ENCODE peak calls at places on chromosomes 2 and 18, in eight cellular contexts. L is body of pancreas; E is H1; B is neuronal stem cell; U is adipocyte; D is left ventricle myocardium inferior; F is CD4-positive, alpha-beta memory T cell; O is thoracic aorta. N is an unnamed sample. For H3K27me3, the result is how much of the 10 kb centered on the place peaks cover.

GRCh38 chr2:6723865-6724571 is 141.7 kb downstream of the CMPK2 start:
- DNase-seq in L (no peak), E (no peak), B (no peak), U (no peak), D (no peak), F (no peak), O (no peak), N (no peak)

GRCh38 chr18:49277395-49278036 is 182.9 kb downstream of the DYM start:
- DNase-seq in L (no peak), E (no peak), B (no peak), U (peak), D (no peak), F (no peak), O (no peak), N (no peak)

GRCh38 chr2:29777164-29777563 is 144.2 kb downstream of the ALK start:
- DNase-seq in L (no peak), E (no peak), B (no peak), U (no peak), D (no peak), F (no peak), O (no peak), N (no peak)

GRCh38 chr2:103401621-103402020 is 639.8 kb downstream of the TMEM182 start:
- DNase-seq in L (no peak), E (peak), B (peak), U (no peak), D (no peak), F (no peak), O (no peak), N (no peak)

GRCh38 chr2:219452361-219453317 is 18.0 kb downstream of the SPEG start:
- DNase-seq in L (no peak), E (no peak), B (no peak), U (peak), D (no peak), F (no peak), O (peak), N (no peak)

GRCh38 chr18:74289137-74289536 is 2.6 kb downstream of the CYB5A start:
- DNase-seq in L (no peak), E (no peak), B (no peak), U (peak), D (no peak), F (no peak), O (no peak), N (no peak)

GRCh38 chr2:73018188-73018825 is 53.2 kb downstream of the SFXN5 start:
- DNase-seq in L (no peak), E (no peak), B (no peak), U (peak), D (no peak), F (no peak), O (no peak), N (no peak)

GRCh38 chr2:41321341-41321740 is 726.5 kb upstream of the PKDCC start:
- DNase-seq in L (no peak), E (no peak), B (no peak), U (no peak), D (no peak), F (no peak), O (no peak), N (no peak)

GRCh38 chr18:10923671-10924070 is 225.7 kb downstream of the PIEZO2 start:
- DNase-seq in L (no peak), E (no peak), B (no peak), U (peak), D (no peak), F (no peak), O (no peak), N (no peak)

GRCh38 chr2:241868661-241869081 is 858 bp upstream of the RTP5 start:
- DNase-seq in L (no peak), E (no peak), B (no peak), U (no peak), D (peak), F (peak), O (no peak), N (no peak)

GRCh38 chr2:222439692-222440091 is 15.3 kb downstream of the SGPP2 start:
- DNase-seq in L (no peak), E (no peak), B (no peak), U (no peak), D (no peak), F (no peak), O (no peak), N (no peak)

DNA sequence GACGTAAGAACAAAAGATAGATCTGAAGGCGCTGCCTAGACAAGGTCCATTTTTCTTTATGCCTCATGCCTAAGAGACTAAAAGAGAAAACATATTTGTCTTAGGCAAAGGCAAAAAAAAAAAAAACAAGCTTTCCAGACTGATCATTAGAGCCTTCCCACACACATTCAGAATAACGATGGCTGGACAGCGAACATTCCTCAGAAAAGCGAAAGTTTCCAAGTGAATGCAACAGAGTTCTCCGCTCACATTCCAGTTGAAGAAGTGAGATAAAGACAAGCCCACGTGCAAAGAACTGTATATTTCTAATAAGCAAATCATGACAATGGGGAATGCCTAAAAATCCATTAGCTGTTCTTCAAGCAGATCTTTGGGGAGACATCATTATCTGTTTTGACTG is 347.9 kb downstream of the METTL4 start:
- DNase-seq in L (no peak), E (no peak), B (peak), U (no peak), D (no peak), F (no peak), O (no peak), N (no peak)
- H3K4me3 ChIP-seq in L (no peak), E (no peak), B (no peak), U (peak), D (peak), F (no peak), O (peak), N (no peak)

GRCh38 chr2:198304859-198305258 is 500.5 kb downstream of the PLCL1 start:
- DNase-seq in L (no peak), E (no peak), B (no peak), U (no peak), D (no peak), F (no peak), O (no peak), N (no peak)
- H3K27me3 ChIP-seq in L (under half), E (under half), B (under half), U (under half), D (under half), F (under half), O (under half), N (under half)

DNA sequence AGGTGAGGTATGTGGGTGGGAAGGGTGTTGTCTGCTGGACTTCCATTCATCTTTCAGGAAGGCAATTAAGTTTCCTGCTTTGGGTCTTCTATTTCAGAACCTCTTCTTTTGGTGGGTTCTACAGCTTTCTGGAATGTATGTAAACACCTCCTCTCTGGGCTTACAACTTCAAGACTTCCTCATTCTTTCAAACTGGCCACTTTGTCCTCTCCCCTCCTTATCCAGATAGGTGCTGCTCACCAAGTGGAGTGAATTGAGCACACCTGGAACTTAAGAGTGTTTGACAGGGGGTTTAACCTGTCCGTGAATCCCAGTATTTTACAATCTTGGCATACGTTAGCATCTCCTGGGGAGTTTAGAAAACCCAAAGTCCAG is 5.2 kb upstream of the MRPL33 start:
- DNase-seq in L (no peak), E (no peak), B (no peak), U (no peak), D (no peak), F (no peak), O (no peak), N (no peak)
- H3K4me3 ChIP-seq in L (no peak), E (no peak), B (no peak), U (peak), D (peak), F (no peak), O (peak), N (no peak)

GRCh38 chr18:26367425-26367824 is 141.2 kb downstream of the TAF4B start:
- DNase-seq in L (no peak), E (no peak), B (no peak), U (no peak), D (no peak), F (no peak), O (no peak), N (no peak)
- H3K27me3 ChIP-seq in L (under half), E (under half), B (under half), U (under half), D (under half), F (under half), O (under half), N (under half)

GRCh38 chr2:15970701-15971100 is 30.4 kb downstream of the MYCN start:
- DNase-seq in L (no peak), E (no peak), B (no peak), U (no peak), D (no peak), F (no peak), O (no peak), N (no peak)

GRCh38 chr2:15967415-15968279 is 27.3 kb downstream of the MYCN start:
- DNase-seq in L (no peak), E (no peak), B (no peak), U (no peak), D (no peak), F (no peak), O (no peak), N (no peak)

GRCh38 chr2:15971351-15971750 is 31.0 kb downstream of the MYCN start:
- DNase-seq in L (no peak), E (no peak), B (no peak), U (no peak), D (no peak), F (no peak), O (no peak), N (no peak)

GRCh38 chr2:15969214-15969613 is 28.9 kb downstream of the MYCN start:
- DNase-seq in L (no peak), E (no peak), B (no peak), U (no peak), D (no peak), F (no peak), O (no peak), N (no peak)

GRCh38 chr2:15968280-15969178 is 28.2 kb downstream of the MYCN start:
- DNase-seq in L (no peak), E (no peak), B (no peak), U (no peak), D (no peak), F (no peak), O (no peak), N (no peak)
- H3K4me3 ChIP-seq in L (no peak), E (no peak), B (no peak), U (no peak), D (no peak), F (no peak), O (no peak), N (no peak)

GRCh38 chr2:217364224-217364623 is 504.4 kb upstream of the TNP1 start:
- DNase-seq in L (no peak), E (no peak), B (no peak), U (no peak), D (no peak), F (no peak), O (no peak), N (no peak)
- H3K27me3 ChIP-seq in L (under half), E (under half), B (under half), U (under half), D (under half), F (under half), O (under half), N (under half)

GRCh38 chr2:64768426-64769033 is 114.8 kb upstream of the SERTAD2 start:
- DNase-seq in L (no peak), E (no peak), B (no peak), U (no peak), D (no peak), F (no peak), O (no peak), N (no peak)

GRCh38 chr2:64767670-64768425 is 114.1 kb upstream of the SERTAD2 start:
- DNase-seq in L (peak), E (peak), B (peak), U (peak), D (peak), F (peak), O (peak), N (peak)

GRCh38 chr2:64769392-64770044 is 115.8 kb upstream of the SERTAD2 start:
- DNase-seq in L (no peak), E (no peak), B (no peak), U (no peak), D (no peak), F (no peak), O (no peak), N (no peak)

GRCh38 chr2:64765160-64765805 is 111.6 kb upstream of the SERTAD2 start:
- DNase-seq in L (no peak), E (no peak), B (no peak), U (no peak), D (no peak), F (no peak), O (no peak), N (no peak)

DNA sequence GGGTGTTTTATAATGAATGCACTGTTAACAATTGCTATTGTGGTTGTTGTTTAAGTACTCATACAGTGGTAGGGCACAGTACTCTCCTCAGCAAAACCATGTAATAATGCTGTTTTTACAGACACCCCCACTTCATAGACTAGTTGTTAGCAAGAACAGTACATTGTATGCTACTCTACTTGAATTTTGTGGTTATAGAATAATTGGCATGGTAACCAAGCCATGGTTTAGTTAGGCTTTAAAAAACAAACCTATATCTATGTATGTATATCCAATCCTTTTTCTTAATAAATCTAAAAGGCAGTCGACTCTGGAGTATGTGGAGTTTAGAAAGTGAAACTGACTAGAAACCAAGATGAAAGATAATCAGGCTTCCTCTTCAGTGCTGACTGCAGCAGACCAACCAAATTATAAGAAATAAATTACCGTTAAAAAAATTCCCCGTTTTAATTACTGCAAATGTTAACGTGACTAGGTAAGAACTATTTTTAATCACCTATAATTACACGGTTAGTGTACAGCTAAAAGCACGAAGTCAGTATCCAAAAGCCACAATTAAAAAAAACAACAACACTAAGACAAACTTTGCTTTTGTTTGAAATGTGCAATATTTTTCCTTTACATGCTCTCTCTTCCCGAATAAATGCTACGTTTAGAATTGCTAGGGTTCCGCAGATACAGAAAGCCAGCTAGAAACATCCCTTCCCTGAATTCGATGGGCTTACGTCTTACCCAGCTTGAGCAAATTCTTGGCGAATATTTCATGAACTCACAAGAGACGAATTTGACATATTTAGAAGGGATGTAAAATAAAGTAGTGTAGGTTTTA is 113.3 kb upstream of the SERTAD2 start:
- DNase-seq in L (no peak), E (no peak), B (no peak), U (peak), D (no peak), F (peak), O (no peak), N (no peak)
- H3K4me3 ChIP-seq in L (peak), E (peak), B (peak), U (peak), D (peak), F (peak), O (peak), N (no peak)

DNA sequence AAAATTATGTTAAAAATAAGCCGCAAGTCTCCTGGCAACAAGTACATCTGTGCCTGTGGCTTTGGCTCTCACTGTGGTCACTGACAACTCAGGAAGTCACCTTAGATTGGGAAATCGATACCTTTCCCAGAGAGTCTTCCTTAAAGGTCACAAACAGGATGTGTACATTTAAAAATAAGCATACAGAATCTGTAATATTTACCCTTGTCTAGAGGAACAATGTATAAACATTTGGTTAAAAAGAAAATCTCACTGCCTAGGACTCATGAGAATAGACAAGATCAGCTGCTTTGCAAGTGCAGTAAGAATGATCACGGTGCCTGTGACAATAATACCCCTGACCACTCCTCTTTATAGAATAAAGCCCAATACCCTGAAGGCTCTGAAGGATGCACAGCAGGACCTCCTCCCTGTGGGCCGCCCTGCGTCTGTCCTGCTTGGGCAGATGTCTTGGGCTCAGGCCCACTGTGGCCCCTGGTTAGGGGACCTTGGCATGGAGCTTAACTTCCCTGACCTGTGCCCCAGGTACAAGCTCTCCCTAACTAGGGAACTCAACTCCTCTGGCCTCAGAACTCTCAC is 98.0 kb upstream of the MGAT4A start:
- DNase-seq in L (no peak), E (no peak), B (no peak), U (no peak), D (no peak), F (peak), O (no peak), N (no peak)
- H3K27me3 ChIP-seq in L (under half), E (under half), B (under half), U (half or more), D (under half), F (under half), O (under half), N (under half)

DNA sequence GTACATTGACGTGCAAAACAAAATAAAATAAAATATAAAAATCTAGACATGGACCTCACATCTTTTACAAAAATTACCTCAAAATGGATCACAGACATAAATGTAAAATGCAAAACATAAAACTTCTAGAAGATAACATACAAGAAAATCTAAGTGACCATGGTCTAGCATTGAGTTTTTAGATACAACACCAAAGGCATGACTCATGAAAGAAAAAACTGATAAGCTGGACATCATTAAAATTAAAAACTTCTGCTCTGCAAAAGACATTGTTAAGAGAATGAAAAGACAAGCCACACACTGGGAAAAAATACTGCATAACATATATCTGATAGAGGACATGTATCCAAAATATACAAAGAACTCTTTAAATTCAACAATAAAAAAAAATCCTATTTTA is 14.4 kb downstream of the MAP4K3 start:
- DNase-seq in L (no peak), E (no peak), B (no peak), U (no peak), D (no peak), F (no peak), O (no peak), N (no peak)
- H3K4me3 ChIP-seq in L (no peak), E (no peak), B (no peak), U (no peak), D (no peak), F (no peak), O (no peak), N (no peak)

N was measured in thyroid gland.